ENCODE peak calls at places on chromosome 4, in four cellular contexts. Q is heart left ventricle, P is body of pancreas, X is aorta. A is an unnamed sample.
A peak's percentile ranks its signal among the peaks of the same experiment; 100 is the strongest.

GRCh38 chr4:113978561-113979156 is 788 bp downstream of the ARSJ start:
- DNase-seq in X (peak; percentile 53), Q (peak; percentile 19), P (no peak), A (no peak)

GRCh38 chr4:147916351-147916750 is 184.5 kb downstream of the ARHGAP10 start:
- DNase-seq in Q (no peak), P (no peak), X (no peak), A (no peak)

GRCh38 chr4:52957220-52957686 is 95.1 kb downstream of the RASL11B start:
- DNase-seq in P (no peak), X (no peak), Q (peak; percentile 34), A (no peak)

GRCh38 chr4:73615613-73616012 is 4.6 kb downstream of the RASSF6 start:
- DNase-seq in Q (no peak), X (no peak), P (no peak), A (no peak)

GRCh38 chr4:57916479-57916878 is 806.3 kb upstream of the IGFBP7 start:
- DNase-seq in P (no peak), X (no peak), Q (no peak), A (no peak)

GRCh38 chr4:56261027-56261426 is 126.3 kb downstream of the AASDH start:
- DNase-seq in Q (no peak), X (no peak), P (no peak), A (peak; percentile 0)

GRCh38 chr4:102429553-102429952 is 71.6 kb upstream of the NFKB1 start:
- DNase-seq in Q (no peak), X (no peak), P (no peak), A (no peak)

GRCh38 chr4:155881555-155881954 is 15.5 kb upstream of the ASIC5 start:
- DNase-seq in X (no peak), P (no peak), Q (no peak), A (no peak)

GRCh38 chr4:21678711-21679110 is 269.9 kb downstream of the KCNIP4 start:
- DNase-seq in X (no peak), P (no peak), Q (no peak), A (no peak)

GRCh38 chr4:80103615-80104014 is 30.6 kb upstream of the ANTXR2 start:
- DNase-seq in X (no peak), Q (no peak), P (no peak), A (no peak)

GRCh38 chr4:140635606-140636005 is 66.8 kb upstream of the UCP1 start:
- DNase-seq in X (no peak), P (peak; percentile 46), Q (no peak), A (no peak)

GRCh38 chr4:141047228-141047884 is 85.9 kb downstream of the RNF150 start:
- DNase-seq in Q (no peak), P (no peak), X (no peak), A (no peak)

GRCh38 chr4:7719354-7720174 is 220.1 kb downstream of the AFAP1 start:
- DNase-seq in P (peak; percentile 54), X (peak; percentile 75), Q (peak; percentile 55), A (peak; percentile 36)

GRCh38 chr4:74456056-74456744 is 11.3 kb downstream of the AREG start:
- DNase-seq in P (no peak), X (no peak), Q (no peak), A (no peak)

GRCh38 chr4:188400456-188400855 is 261.2 kb downstream of the TRIML1 start:
- DNase-seq in Q (no peak), X (no peak), P (no peak), A (no peak)

GRCh38 chr4:19924761-19925160 is 326.9 kb upstream of the SLIT2 start:
- DNase-seq in X (no peak), P (no peak), Q (no peak), A (no peak)

GRCh38 chr4:170214101-170214500 is 124.3 kb upstream of the AADAT start:
- DNase-seq in Q (no peak), P (no peak), X (no peak), A (no peak)
- H3K9me3 ChIP-seq in Q (peaks cover 28% of the 10 kb centered on the region), P (no peaks in the 10 kb centered on the region), X (no peaks in the 10 kb centered on the region), A (no peaks in the 10 kb centered on the region)

GRCh38 chr4:6207602-6208001 is 7.3 kb upstream of the JAKMIP1 start:
- DNase-seq in P (no peak), X (no peak), Q (no peak), A (no peak)
- H3K4me3 ChIP-seq in P (no peak overlapping the region), X (no peak overlapping the region), Q (no peak overlapping the region), A (no peak overlapping the region)

DNA sequence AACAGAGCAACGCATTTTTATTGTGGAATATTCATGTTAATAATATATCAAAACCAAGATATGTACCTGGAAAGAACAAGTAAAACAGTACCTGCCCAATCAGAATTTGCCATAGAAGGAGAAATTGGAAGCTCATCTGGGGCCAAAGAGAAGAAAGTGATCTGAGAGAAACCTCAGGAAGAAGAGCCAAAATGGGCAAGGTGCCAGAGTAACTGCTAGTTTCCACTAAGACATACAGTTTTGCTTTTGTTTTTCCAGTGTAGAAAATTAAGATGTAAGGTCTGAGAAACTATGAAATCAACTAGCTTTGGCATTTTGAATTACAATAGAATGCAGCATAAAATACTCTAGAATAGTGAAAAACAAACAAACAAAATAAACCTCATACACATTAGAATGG is 2201.2 kb downstream of the ARAP2 start:
- DNase-seq in X (no peak), Q (no peak), P (no peak), A (no peak)
- H3K9me3 ChIP-seq in X (no peaks in the 10 kb centered on the region), Q (no peaks in the 10 kb centered on the region), P (no peaks in the 10 kb centered on the region), A (no peaks in the 10 kb centered on the region)

GRCh38 chr4:41360214-41360910 is 103.6 kb downstream of the UCHL1 start:
- DNase-seq in P (peak; percentile 69), Q (peak; percentile 86), X (peak; percentile 79), A (no peak)

GRCh38 chr4:41360911-41361830 is 104.4 kb downstream of the UCHL1 start:
- DNase-seq in P (peak; percentile 44), X (peak; percentile 66), Q (peak; percentile 49), A (no peak)

GRCh38 chr4:41358626-41359025 is 101.9 kb downstream of the UCHL1 start:
- DNase-seq in Q (peak; percentile 57), P (peak; percentile 39), X (no peak), A (no peak)

GRCh38 chr4:41359069-41359769 is 102.5 kb downstream of the UCHL1 start:
- DNase-seq in X (peak; percentile 55), Q (no peak), P (no peak), A (no peak)

GRCh38 chr4:41359836-41360213 is 103.1 kb downstream of the UCHL1 start:
- DNase-seq in P (no peak), X (no peak), Q (no peak), A (no peak)
- H3K4me3 ChIP-seq in P (peak overlapping the region; percentile 44), X (peak overlapping the region; percentile 52), Q (peak overlapping the region; percentile 92), A (no peak overlapping the region)

DNA sequence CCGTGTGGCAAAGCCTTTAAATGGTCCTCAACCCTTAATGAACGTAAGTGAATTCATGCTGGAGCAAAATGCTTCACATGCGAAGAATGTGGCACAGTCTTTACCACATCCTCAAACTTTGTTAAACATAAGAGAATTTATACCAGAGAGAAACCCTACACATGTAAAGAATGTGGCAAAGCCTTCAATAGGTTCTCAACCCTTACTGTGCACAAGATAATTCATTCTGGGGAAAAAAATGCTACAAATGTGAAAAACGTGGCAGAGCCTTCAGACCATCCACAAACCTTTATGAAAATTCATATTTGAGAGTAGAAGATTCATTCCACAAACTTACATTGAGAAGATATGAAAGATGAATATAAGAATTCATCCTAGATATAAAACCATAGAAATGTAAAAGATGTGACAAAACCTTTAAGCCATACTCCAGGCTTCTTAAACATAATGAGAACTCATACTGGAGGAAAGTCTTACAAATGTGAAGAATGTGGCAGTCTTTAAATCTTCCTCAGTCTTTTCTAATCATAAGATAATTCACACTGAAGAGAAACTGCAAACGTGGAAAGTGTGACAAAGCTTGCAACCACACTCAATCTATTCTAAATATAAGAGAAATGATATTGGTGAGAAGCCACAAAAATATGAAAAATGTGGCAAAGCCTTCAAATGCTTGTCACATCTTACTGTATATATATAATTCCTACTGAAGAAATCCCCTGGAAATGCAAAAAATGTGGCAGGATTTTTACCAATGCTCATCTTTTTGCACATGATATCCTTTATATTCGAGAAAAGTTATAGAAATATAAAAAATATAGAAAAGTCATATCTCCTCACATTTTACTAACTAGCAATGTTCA is 36.9 kb downstream of the ZNF141 start:
- DNase-seq in P (no peak), X (no peak), Q (no peak), A (no peak)
- H3K9me3 ChIP-seq in P (no peaks in the 10 kb centered on the region), X (peaks cover 21% of the 10 kb centered on the region), Q (peaks cover 99% of the 10 kb centered on the region), A (peaks cover 57% of the 10 kb centered on the region)

GRCh38 chr4:151687021-151687640 is 73.7 kb downstream of the GATB start:
- DNase-seq in X (no peak), P (no peak), Q (peak; percentile 40), A (no peak)

GRCh38 chr4:151689211-151689991 is 71.4 kb downstream of the GATB start:
- DNase-seq in X (no peak), P (no peak), Q (no peak), A (no peak)

GRCh38 chr4:151688785-151689043 is 72.1 kb downstream of the GATB start:
- DNase-seq in P (no peak), Q (no peak), X (no peak), A (no peak)

GRCh38 chr4:151690164-151690856 is 70.5 kb downstream of the GATB start:
- DNase-seq in P (no peak), X (no peak), Q (no peak), A (no peak)

GRCh38 chr4:151688003-151688784 is 72.6 kb downstream of the GATB start:
- DNase-seq in X (no peak), P (no peak), Q (no peak), A (no peak)
- H3K4me3 ChIP-seq in X (no peak overlapping the region), P (no peak overlapping the region), Q (no peak overlapping the region), A (no peak overlapping the region)

GRCh38 chr4:71830-72229 is 18.7 kb downstream of the ZNF595 start:
- DNase-seq in X (no peak), P (no peak), Q (no peak), A (no peak)
- H3K9me3 ChIP-seq in X (peaks cover 22% of the 10 kb centered on the region), P (no peaks in the 10 kb centered on the region), Q (peaks cover 83% of the 10 kb centered on the region), A (peaks cover 18% of the 10 kb centered on the region)

GRCh38 chr4:94566420-94566819 is 114.7 kb downstream of the PDLIM5 start:
- DNase-seq in X (no peak), Q (no peak), P (no peak), A (no peak)

GRCh38 chr4:94564252-94564651 is 112.5 kb downstream of the PDLIM5 start:
- DNase-seq in P (no peak), Q (no peak), X (no peak), A (no peak)

GRCh38 chr4:94571301-94571700 is 119.6 kb downstream of the PDLIM5 start:
- DNase-seq in X (no peak), P (no peak), Q (no peak), A (no peak)

GRCh38 chr4:94570558-94570957 is 118.8 kb downstream of the PDLIM5 start:
- DNase-seq in X (no peak), Q (no peak), P (no peak), A (no peak)

DNA sequence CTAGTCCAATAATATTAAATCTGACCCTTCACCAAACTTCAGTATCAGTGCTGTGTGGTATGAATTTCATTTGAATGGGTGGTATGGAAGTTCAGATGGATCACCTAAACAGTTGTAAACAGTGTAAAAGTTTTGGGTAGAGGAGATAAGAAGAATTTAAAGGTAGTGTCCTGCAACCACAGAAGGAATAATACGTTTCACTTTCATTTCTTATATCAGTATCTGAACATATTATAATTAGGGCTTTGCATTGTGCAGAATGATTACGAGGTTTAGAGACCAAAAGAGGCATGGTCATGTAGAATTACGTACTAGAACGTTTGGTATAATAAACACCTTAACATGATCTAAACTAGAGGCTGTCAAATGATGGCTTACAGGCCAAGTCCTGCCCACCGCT is 116.1 kb downstream of the PDLIM5 start:
- DNase-seq in P (no peak), X (no peak), Q (no peak), A (no peak)
- H3K4me3 ChIP-seq in P (no peak overlapping the region), X (no peak overlapping the region), Q (peak overlapping the region; percentile 22), A (no peak overlapping the region)

GRCh38 chr4:85210353-85210752 is 243.9 kb upstream of the WDFY3 start:
- DNase-seq in X (no peak), P (no peak), Q (no peak), A (no peak)
- H3K9me3 ChIP-seq in X (peaks cover 1% of the 10 kb centered on the region), P (no peaks in the 10 kb centered on the region), Q (peaks cover 30% of the 10 kb centered on the region), A (no peaks in the 10 kb centered on the region)